ENCODE peak calls at places on chromosomes 16 and 17, in nine cellular contexts. B is left cardiac atrium, R is PC-3, P is pulmonary artery endothelial cell, A is A549, V is fibroblast of lung, T is neural progenitor cell, D is NCI-H69, G is AG08396. S is an unnamed sample.

GRCh38 chr16:12674096-12674495 is 129.6 kb downstream of the CPPED1 start:
- DNase-seq in B (no peak), R (no peak), P (peak), A (no peak), V (no peak), T (no peak), D (no peak), G (no peak), S (no peak)

GRCh38 chr16:88703486-88704309 is 2.5 kb downstream of the RNF166 start:
- DNase-seq in B (no peak), R (no peak), P (no peak), A (no peak), V (no peak), T (no peak), D (no peak), G (no peak), S (no peak)

GRCh38 chr16:12628526-12628925 is 175.2 kb downstream of the CPPED1 start:
- DNase-seq in B (no peak), R (no peak), P (no peak), A (no peak), V (no peak), T (no peak), D (no peak), G (no peak), S (peak)

GRCh38 chr17:34443832-34444469 is 80.9 kb upstream of the CCL1 start:
- DNase-seq in B (no peak), R (peak), P (no peak), A (peak), V (no peak), T (peak), D (peak), G (no peak), S (no peak)

GRCh38 chr16:84356591-84357116 is 11.7 kb upstream of the ATP2C2 start:
- DNase-seq in B (no peak), R (peak), P (no peak), A (no peak), V (no peak), T (peak), D (peak), G (no peak), S (no peak)

GRCh38 chr17:20120835-20121234 is 111.7 kb downstream of the SPECC1 start:
- DNase-seq in B (no peak), R (no peak), P (no peak), A (no peak), V (no peak), T (no peak), D (peak), G (no peak), S (no peak)

GRCh38 chr17:42286411-42287295 is 1.6 kb upstream of the STAT5A start:
- DNase-seq in B (peak), R (no peak), P (no peak), A (no peak), V (no peak), T (no peak), D (peak), G (no peak), S (no peak)

GRCh38 chr17:80817861-80818260 is 173.8 kb upstream of the CHMP6 start:
- DNase-seq in B (no peak), R (peak), P (no peak), A (no peak), V (peak), T (no peak), D (no peak), G (peak), S (no peak)

GRCh38 chr17:17500999-17501605 is 4.9 kb upstream of the RASD1 start:
- DNase-seq in B (no peak), R (no peak), P (no peak), A (no peak), V (no peak), T (peak), D (peak), G (no peak), S (no peak)

GRCh38 chr17:82397449-82398335 is 20.5 kb upstream of the HEXD start:
- DNase-seq in B (no peak), R (no peak), P (no peak), A (no peak), V (no peak), T (no peak), D (peak), G (no peak), S (no peak)

GRCh38 chr16:50037791-50038190 is 12.8 kb downstream of the CNEP1R1 start:
- DNase-seq in B (no peak), R (no peak), P (no peak), A (no peak), V (peak), T (no peak), D (no peak), G (no peak), S (peak)

GRCh38 chr16:87723224-87723619 is 42.6 kb downstream of the KLHDC4 start:
- DNase-seq in B (peak), R (no peak), P (peak), A (no peak), V (peak), T (no peak), D (peak), G (peak), S (peak)

GRCh38 chr17:20191066-20191465 is 181.9 kb downstream of the SPECC1 start:
- DNase-seq in B (no peak), R (peak), P (no peak), A (no peak), V (peak), T (no peak), D (no peak), G (peak), S (no peak)

S was measured in kidney glomerular epithelial cell.